ENCODE peak calls at places on chromosomes 3 and 15, in four cellular contexts. L, X, J and C are unnamed samples.

GRCh38 chr3:40187945-40188344 is 121.6 kb upstream of the EIF1B start:
- DNase-seq in L (no peak), X (no peak), J (no peak), C (no peak)

GRCh38 chr15:60049948-60050347 is 45.8 kb downstream of the FOXB1 start:
- DNase-seq in J (no peak), L (no peak), X (no peak), C (no peak)

GRCh38 chr3:160060409-160061027 is 71.9 kb downstream of the IL12A start:
- DNase-seq in J (no peak), X (no peak), L (no peak), C (no peak)

GRCh38 chr3:168250415-168250861 is 154.7 kb upstream of the GOLIM4 start:
- DNase-seq in X (no peak), J (no peak), L (no peak), C (no peak)

GRCh38 chr3:78497025-78497424 is 1270.8 kb downstream of the ROBO1 start:
- DNase-seq in L (no peak), J (no peak), X (no peak), C (no peak)

GRCh38 chr15:79985571-79985970 is 14.6 kb upstream of the BCL2A1 start:
- DNase-seq in L (no peak), J (no peak), X (no peak), C (no peak)

GRCh38 chr3:37024820-37025405 is 31.6 kb downstream of the MLH1 start:
- DNase-seq in L (no peak), X (no peak), J (no peak), C (no peak)

GRCh38 chr3:50525987-50526386 is 22.6 kb upstream of the CACNA2D2 start:
- DNase-seq in L (peak), X (peak), J (no peak), C (peak)

GRCh38 chr3:101849714-101850326 is 506 bp downstream of the NFKBIZ start:
- DNase-seq in J (no peak), L (peak), X (peak), C (no peak)

GRCh38 chr15:41557673-41558399 is 1.2 kb upstream of the TYRO3 start:
- DNase-seq in L (peak), J (no peak), X (peak), C (peak)

GRCh38 chr3:179801263-179801662 is 148.4 kb downstream of the USP13 start:
- DNase-seq in J (peak), L (no peak), X (no peak), C (peak)